ENCODE peak calls at places on chromosomes 3 and 15, in four cellular contexts. One of them, this sample, is unnamed.

GRCh38 chr3:107198522-107199271 is 178.5 kb upstream of the CCDC54 start:
- DNase-seq in endothelial cell of umbilical vein: peak
- DNase-seq in GM23248: peak
- DNase-seq in mesenchymal stem cell: peak
- DNase-seq in this sample: no peak

GRCh38 chr15:79431636-79432344 is at the start of gene MINAR1:
- DNase-seq in endothelial cell of umbilical vein: peak
- DNase-seq in mesenchymal stem cell: peak
- DNase-seq in GM23248: peak
- DNase-seq in this sample: peak

GRCh38 chr3:185813691-185814215 is 11.1 kb downstream of the IGF2BP2 start:
- DNase-seq in endothelial cell of umbilical vein: no peak
- DNase-seq in GM23248: peak
- DNase-seq in mesenchymal stem cell: peak
- DNase-seq in this sample: peak

GRCh38 chr15:75843618-75844610 is 667 bp downstream of the UBE2Q2 start:
- DNase-seq in endothelial cell of umbilical vein: peak
- DNase-seq in mesenchymal stem cell: peak
- DNase-seq in GM23248: peak
- DNase-seq in this sample: peak

GRCh38 chr15:64456634-64457108 is 3.7 kb upstream of the ZNF609 start:
- DNase-seq in endothelial cell of umbilical vein: no peak
- DNase-seq in mesenchymal stem cell: peak
- DNase-seq in GM23248: no peak
- DNase-seq in this sample: no peak

GRCh38 chr15:28911295-28911979 is 25.7 kb downstream of the APBA2 start:
- DNase-seq in mesenchymal stem cell: no peak
- DNase-seq in endothelial cell of umbilical vein: no peak
- DNase-seq in GM23248: no peak
- DNase-seq in this sample: no peak

GRCh38 chr15:31374986-31375385 is 48.4 kb downstream of the KLF13 start:
- DNase-seq in endothelial cell of umbilical vein: no peak
- DNase-seq in GM23248: no peak
- DNase-seq in mesenchymal stem cell: no peak
- DNase-seq in this sample: no peak

GRCh38 chr3:110272525-110272924 is 799.1 kb upstream of the NECTIN3 start:
- DNase-seq in mesenchymal stem cell: no peak
- DNase-seq in endothelial cell of umbilical vein: no peak
- DNase-seq in GM23248: no peak
- DNase-seq in this sample: no peak

GRCh38 chr3:171377859-171378258 is 82.3 kb downstream of the TNIK start:
- DNase-seq in GM23248: no peak
- DNase-seq in mesenchymal stem cell: no peak
- DNase-seq in endothelial cell of umbilical vein: no peak
- DNase-seq in this sample: no peak

GRCh38 chr3:194687638-194688206 is 2.0 kb downstream of the FAM43A start:
- DNase-seq in mesenchymal stem cell: peak
- DNase-seq in GM23248: peak
- DNase-seq in endothelial cell of umbilical vein: no peak
- DNase-seq in this sample: peak

GRCh38 chr15:31392761-31393401 is 66.2 kb downstream of the KLF13 start:
- DNase-seq in GM23248: peak
- DNase-seq in mesenchymal stem cell: peak
- DNase-seq in endothelial cell of umbilical vein: no peak
- DNase-seq in this sample: no peak

GRCh38 chr3:120622870-120623718 is 27.0 kb downstream of the NDUFB4 start:
- DNase-seq in mesenchymal stem cell: no peak
- DNase-seq in GM23248: peak
- DNase-seq in endothelial cell of umbilical vein: peak
- DNase-seq in this sample: peak

GRCh38 chr3:22836131-22836530 is 367.0 kb upstream of the UBE2E2 start:
- DNase-seq in endothelial cell of umbilical vein: no peak
- DNase-seq in GM23248: no peak
- DNase-seq in mesenchymal stem cell: peak
- DNase-seq in this sample: no peak

GRCh38 chr3:120129718-120130117 is 35.5 kb upstream of the GSK3B start:
- DNase-seq in mesenchymal stem cell: no peak
- DNase-seq in GM23248: peak
- DNase-seq in endothelial cell of umbilical vein: no peak
- DNase-seq in this sample: peak

GRCh38 chr15:95626501-95627361 is 703.8 kb upstream of the NR2F2 start:
- DNase-seq in mesenchymal stem cell: no peak
- DNase-seq in GM23248: no peak
- DNase-seq in endothelial cell of umbilical vein: no peak
- DNase-seq in this sample: no peak

GRCh38 chr3:12931273-12931905 is 90.0 kb upstream of the RPL32 start:
- DNase-seq in endothelial cell of umbilical vein: no peak
- DNase-seq in GM23248: no peak
- DNase-seq in mesenchymal stem cell: no peak
- DNase-seq in this sample: no peak

GRCh38 chr3:52245322-52246263 is at the start of gene PPM1M:
- DNase-seq in endothelial cell of umbilical vein: peak
- DNase-seq in mesenchymal stem cell: peak
- DNase-seq in GM23248: peak
- DNase-seq in this sample: peak

GRCh38 chr3:155018621-155019330 is 61.3 kb upstream of the MME start:
- DNase-seq in GM23248: no peak
- DNase-seq in mesenchymal stem cell: no peak
- DNase-seq in endothelial cell of umbilical vein: peak
- DNase-seq in this sample: peak

GRCh38 chr3:60240558-60240957 is 1010.7 kb downstream of the FHIT start:
- DNase-seq in endothelial cell of umbilical vein: no peak
- DNase-seq in mesenchymal stem cell: no peak
- DNase-seq in GM23248: no peak
- DNase-seq in this sample: no peak

GRCh38 chr15:101083336-101084045 is 164.3 kb downstream of the LRRK1 start:
- DNase-seq in GM23248: no peak
- DNase-seq in mesenchymal stem cell: no peak
- DNase-seq in endothelial cell of umbilical vein: no peak
- DNase-seq in this sample: no peak

GRCh38 chr3:46684881-46685280 is 8.6 kb downstream of the ALS2CL start:
- DNase-seq in GM23248: peak
- DNase-seq in endothelial cell of umbilical vein: no peak
- DNase-seq in mesenchymal stem cell: no peak
- DNase-seq in this sample: no peak

GRCh38 chr3:21920431-21920830 is 169.4 kb upstream of the ZNF385D start:
- DNase-seq in mesenchymal stem cell: peak
- DNase-seq in GM23248: peak
- DNase-seq in endothelial cell of umbilical vein: no peak
- DNase-seq in this sample: peak

GRCh38 chr15:80846416-80846815 is 67.2 kb downstream of the CEMIP start:
- DNase-seq in endothelial cell of umbilical vein: no peak
- DNase-seq in mesenchymal stem cell: no peak
- DNase-seq in GM23248: peak
- DNase-seq in this sample: no peak

GRCh38 chr3:85427467-85427866 is 468.7 kb downstream of the CADM2 start:
- DNase-seq in mesenchymal stem cell: no peak
- DNase-seq in endothelial cell of umbilical vein: no peak
- DNase-seq in GM23248: no peak
- DNase-seq in this sample: no peak

DNA sequence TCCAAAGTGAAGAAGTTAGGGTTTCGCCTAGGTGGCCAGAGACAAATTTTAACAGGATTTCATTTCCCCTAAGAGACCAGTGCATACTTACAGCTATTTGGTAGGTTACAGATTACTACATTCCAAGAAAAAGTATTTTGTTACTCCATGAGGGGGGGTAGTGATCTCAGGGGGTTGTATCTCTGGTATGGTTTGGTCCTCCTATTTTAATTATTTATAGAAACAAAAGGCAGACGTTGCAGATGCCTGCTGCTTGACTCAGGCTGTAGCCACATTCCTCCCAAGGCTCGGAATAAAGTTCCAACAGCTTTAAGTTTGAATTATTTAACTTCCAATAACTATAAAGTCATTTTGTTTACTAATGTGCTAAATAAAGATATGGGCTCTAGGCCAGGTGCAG is 1.3 kb upstream of the TRIM59 start:
- DNase-seq in endothelial cell of umbilical vein: no peak
- DNase-seq in mesenchymal stem cell: peak
- DNase-seq in GM23248: peak
- DNase-seq in this sample: no peak
- H2AFZ ChIP-seq in endothelial cell of umbilical vein: no peak
- H2AFZ ChIP-seq in mesenchymal stem cell: no peak
- H2AFZ ChIP-seq in GM23248: peak
- H2AFZ ChIP-seq in this sample: no peak

GRCh38 chr15:62465173-62465572 is 300.1 kb upstream of the C2CD4B start:
- DNase-seq in mesenchymal stem cell: no peak
- DNase-seq in GM23248: no peak
- DNase-seq in endothelial cell of umbilical vein: no peak
- DNase-seq in this sample: no peak
- H2AFZ ChIP-seq in mesenchymal stem cell: no peak
- H2AFZ ChIP-seq in GM23248: no peak
- H2AFZ ChIP-seq in endothelial cell of umbilical vein: no peak
- H2AFZ ChIP-seq in this sample: no peak

GRCh38 chr3:152123457-152123856 is 145.3 kb upstream of the MBNL1 start:
- DNase-seq in mesenchymal stem cell: no peak
- DNase-seq in endothelial cell of umbilical vein: no peak
- DNase-seq in GM23248: no peak
- DNase-seq in this sample: no peak
- H2AFZ ChIP-seq in mesenchymal stem cell: no peak
- H2AFZ ChIP-seq in endothelial cell of umbilical vein: peak
- H2AFZ ChIP-seq in GM23248: no peak
- H2AFZ ChIP-seq in this sample: no peak

DNA sequence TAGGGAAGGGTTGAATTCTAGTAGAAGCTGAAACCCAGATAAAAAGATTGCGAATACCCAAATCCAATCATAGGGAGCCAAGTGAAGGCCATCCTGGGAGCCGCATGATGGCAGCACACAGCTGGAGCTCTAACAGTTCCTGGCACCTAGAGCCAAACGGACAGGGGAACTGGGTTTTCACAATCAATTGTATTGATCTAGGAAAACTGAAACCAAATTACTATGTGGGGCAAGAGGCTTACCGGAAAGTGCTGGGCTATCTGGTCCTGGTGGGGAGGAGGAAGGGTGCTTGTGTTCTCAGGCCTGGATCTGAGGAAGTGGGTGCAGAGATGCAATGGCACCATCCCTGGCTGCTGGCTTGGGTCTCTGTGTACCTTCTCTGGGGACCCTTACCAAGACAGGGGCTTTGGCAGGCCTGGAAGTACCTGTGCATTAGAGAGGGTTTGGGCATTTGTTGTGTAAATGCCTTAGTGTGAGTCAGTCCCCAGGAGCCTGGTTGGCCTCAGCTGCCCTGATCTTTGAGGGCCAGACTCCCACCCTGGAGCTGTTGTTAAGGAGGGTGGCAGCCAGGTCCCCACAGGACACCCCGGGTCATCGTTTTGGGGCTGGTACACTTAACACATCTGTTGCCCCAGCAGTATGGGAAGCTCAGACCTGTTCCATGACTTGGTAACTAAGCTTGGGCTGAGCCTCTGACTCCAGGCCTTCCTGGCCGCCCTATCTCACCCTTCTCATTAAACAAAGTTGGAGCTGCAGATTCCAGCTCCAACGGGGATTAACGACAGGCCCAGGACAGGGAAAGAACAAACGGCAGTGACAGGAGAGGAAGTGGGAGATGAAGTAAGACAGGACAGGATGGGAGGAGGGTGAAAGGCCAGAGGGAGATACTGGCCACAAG is 8.9 kb upstream of the FURIN start:
- DNase-seq in mesenchymal stem cell: peak
- DNase-seq in GM23248: no peak
- DNase-seq in endothelial cell of umbilical vein: no peak
- DNase-seq in this sample: no peak
- H2AFZ ChIP-seq in mesenchymal stem cell: no peak
- H2AFZ ChIP-seq in GM23248: peak
- H2AFZ ChIP-seq in endothelial cell of umbilical vein: no peak
- H2AFZ ChIP-seq in this sample: no peak